ENCODE peak calls at places on chromosomes 4 and X, in eight cellular contexts. One of them, this sample, is unnamed.

GRCh38 chr4:93764647-93765246 is 63.8 kb upstream of the ATOH1 start:
- DNase-seq in posterior vena cava: no peak
- DNase-seq in central memory CD4-positive, alpha-beta T cell: no peak
- DNase-seq in NCI-H1694: peak
- DNase-seq in iris pigment epithelial cell: peak
- DNase-seq in HFFc6: peak
- DNase-seq in T-helper 9 cell: no peak
- DNase-seq in nucleus accumbens: no peak
- DNase-seq in this sample: no peak

GRCh38 chr4:185774815-185775684 is 36.9 kb downstream of the SORBS2 start:
- DNase-seq in posterior vena cava: no peak
- DNase-seq in central memory CD4-positive, alpha-beta T cell: no peak
- DNase-seq in NCI-H1694: no peak
- DNase-seq in iris pigment epithelial cell: peak
- DNase-seq in HFFc6: peak
- DNase-seq in T-helper 9 cell: no peak
- DNase-seq in nucleus accumbens: no peak
- DNase-seq in this sample: peak

GRCh38 chrX:114134465-114134864 is 449.4 kb upstream of the HTR2C start:
- DNase-seq in posterior vena cava: no peak
- DNase-seq in central memory CD4-positive, alpha-beta T cell: no peak
- DNase-seq in NCI-H1694: no peak
- DNase-seq in iris pigment epithelial cell: peak
- DNase-seq in HFFc6: no peak
- DNase-seq in T-helper 9 cell: no peak
- DNase-seq in nucleus accumbens: no peak
- DNase-seq in this sample: no peak

GRCh38 chr4:100540156-100540555 is 22.3 kb upstream of the EMCN start:
- DNase-seq in posterior vena cava: no peak
- DNase-seq in central memory CD4-positive, alpha-beta T cell: no peak
- DNase-seq in NCI-H1694: no peak
- DNase-seq in iris pigment epithelial cell: no peak
- DNase-seq in HFFc6: no peak
- DNase-seq in T-helper 9 cell: no peak
- DNase-seq in nucleus accumbens: no peak
- DNase-seq in this sample: no peak

GRCh38 chr4:6095023-6095817 is 77.0 kb upstream of the C4orf50 start:
- DNase-seq in posterior vena cava: no peak
- DNase-seq in central memory CD4-positive, alpha-beta T cell: no peak
- DNase-seq in NCI-H1694: no peak
- DNase-seq in iris pigment epithelial cell: peak
- DNase-seq in HFFc6: no peak
- DNase-seq in T-helper 9 cell: no peak
- DNase-seq in nucleus accumbens: no peak
- DNase-seq in this sample: no peak

GRCh38 chr4:41006141-41006540 is 208.2 kb downstream of the APBB2 start:
- DNase-seq in posterior vena cava: no peak
- DNase-seq in central memory CD4-positive, alpha-beta T cell: no peak
- DNase-seq in NCI-H1694: no peak
- DNase-seq in iris pigment epithelial cell: peak
- DNase-seq in HFFc6: peak
- DNase-seq in T-helper 9 cell: no peak
- DNase-seq in nucleus accumbens: no peak
- DNase-seq in this sample: no peak

GRCh38 chr4:144176476-144176875 is 36.0 kb upstream of the GYPA start:
- DNase-seq in posterior vena cava: no peak
- DNase-seq in central memory CD4-positive, alpha-beta T cell: no peak
- DNase-seq in NCI-H1694: no peak
- DNase-seq in iris pigment epithelial cell: no peak
- DNase-seq in HFFc6: no peak
- DNase-seq in T-helper 9 cell: no peak
- DNase-seq in nucleus accumbens: no peak
- DNase-seq in this sample: no peak

GRCh38 chr4:120750152-120750525 is 172.4 kb downstream of the PRDM5 start:
- DNase-seq in posterior vena cava: no peak
- DNase-seq in central memory CD4-positive, alpha-beta T cell: no peak
- DNase-seq in NCI-H1694: no peak
- DNase-seq in iris pigment epithelial cell: no peak
- DNase-seq in HFFc6: no peak
- DNase-seq in T-helper 9 cell: no peak
- DNase-seq in nucleus accumbens: no peak
- DNase-seq in this sample: no peak

GRCh38 chrX:104098151-104098808 is 14.0 kb upstream of the ZCCHC18 start:
- DNase-seq in posterior vena cava: no peak
- DNase-seq in central memory CD4-positive, alpha-beta T cell: peak
- DNase-seq in NCI-H1694: peak
- DNase-seq in iris pigment epithelial cell: peak
- DNase-seq in HFFc6: peak
- DNase-seq in T-helper 9 cell: peak
- DNase-seq in nucleus accumbens: peak
- DNase-seq in this sample: no peak

GRCh38 chr4:27350161-27350560 is 489.5 kb downstream of the STIM2 start:
- DNase-seq in posterior vena cava: no peak
- DNase-seq in central memory CD4-positive, alpha-beta T cell: no peak
- DNase-seq in NCI-H1694: no peak
- DNase-seq in iris pigment epithelial cell: peak
- DNase-seq in HFFc6: peak
- DNase-seq in T-helper 9 cell: no peak
- DNase-seq in nucleus accumbens: no peak
- DNase-seq in this sample: no peak

GRCh38 chr4:6476893-6477292 is 4.5 kb upstream of the PPP2R2C start:
- DNase-seq in posterior vena cava: peak
- DNase-seq in central memory CD4-positive, alpha-beta T cell: no peak
- DNase-seq in NCI-H1694: no peak
- DNase-seq in iris pigment epithelial cell: no peak
- DNase-seq in HFFc6: no peak
- DNase-seq in T-helper 9 cell: no peak
- DNase-seq in nucleus accumbens: no peak
- DNase-seq in this sample: no peak

GRCh38 chr4:86660407-86660806 is 66.3 kb downstream of the PTPN13 start:
- DNase-seq in posterior vena cava: no peak
- DNase-seq in central memory CD4-positive, alpha-beta T cell: no peak
- DNase-seq in NCI-H1694: no peak
- DNase-seq in iris pigment epithelial cell: no peak
- DNase-seq in HFFc6: no peak
- DNase-seq in T-helper 9 cell: no peak
- DNase-seq in nucleus accumbens: no peak
- DNase-seq in this sample: no peak

GRCh38 chrX:135707880-135708279 is 5.6 kb upstream of the CT45A1 start:
- DNase-seq in posterior vena cava: no peak
- DNase-seq in central memory CD4-positive, alpha-beta T cell: no peak
- DNase-seq in NCI-H1694: peak
- DNase-seq in iris pigment epithelial cell: no peak
- DNase-seq in HFFc6: no peak
- DNase-seq in T-helper 9 cell: peak
- DNase-seq in nucleus accumbens: no peak
- DNase-seq in this sample: no peak

This sample was measured in upper lobe of right lung.